ENCODE peak calls at places on chromosome 6, in seven cellular contexts. G, N, R, W, J, F and M are unnamed samples.

GRCh38 chr6:107763959-107764358 is 60.2 kb downstream of the SCML4 start:
- DNase-seq in G (no peak), N (no peak), R (no peak), W (peak), J (no peak), F (peak), M (no peak)

GRCh38 chr6:88380618-88381288 is 214.6 kb upstream of the CNR1 start:
- DNase-seq in G (no peak), N (no peak), R (peak), W (peak), J (no peak), F (peak), M (no peak)

GRCh38 chr6:7787137-7787575 is 61.3 kb downstream of the BMP6 start:
- DNase-seq in G (no peak), N (no peak), R (peak), W (peak), J (no peak), F (peak), M (no peak)

GRCh38 chr6:35048631-35049083 is 92.5 kb downstream of the TCP11 start:
- DNase-seq in G (peak), N (no peak), R (no peak), W (peak), J (no peak), F (peak), M (no peak)

GRCh38 chr6:47571488-47571887 is 93.9 kb downstream of the CD2AP start:
- DNase-seq in G (no peak), N (no peak), R (no peak), W (peak), J (no peak), F (no peak), M (no peak)

GRCh38 chr6:15602144-15602543 is 60.7 kb downstream of the DTNBP1 start:
- DNase-seq in G (peak), N (no peak), R (no peak), W (no peak), J (no peak), F (no peak), M (no peak)

GRCh38 chr6:129105035-129105434 is 222.1 kb downstream of the LAMA2 start:
- DNase-seq in G (no peak), N (no peak), R (no peak), W (no peak), J (no peak), F (peak), M (no peak)

GRCh38 chr6:130927305-130927704 is 100.1 kb downstream of the SMLR1 start:
- DNase-seq in G (no peak), N (no peak), R (peak), W (no peak), J (no peak), F (no peak), M (no peak)

GRCh38 chr6:2441881-2442475 is 196.6 kb upstream of the GMDS start:
- DNase-seq in G (no peak), N (no peak), R (no peak), W (peak), J (no peak), F (no peak), M (no peak)

GRCh38 chr6:63441266-63441956 is 121.6 kb upstream of the LGSN start:
- DNase-seq in G (peak), N (no peak), R (no peak), W (no peak), J (peak), F (no peak), M (no peak)

GRCh38 chr6:7891098-7891872 is 19.3 kb downstream of the TXNDC5 start:
- DNase-seq in G (no peak), N (no peak), R (no peak), W (no peak), J (no peak), F (no peak), M (no peak)

GRCh38 chr6:167860546-167861226 is 34.0 kb downstream of the AFDN start:
- DNase-seq in G (no peak), N (no peak), R (no peak), W (no peak), J (no peak), F (no peak), M (no peak)

GRCh38 chr6:125304970-125305369 is 3.2 kb upstream of the HDDC2 start:
- DNase-seq in G (no peak), N (no peak), R (no peak), W (no peak), J (no peak), F (no peak), M (no peak)

GRCh38 chr6:36577298-36577697 is 16.9 kb upstream of the SRSF3 start:
- DNase-seq in G (no peak), N (no peak), R (peak), W (peak), J (no peak), F (peak), M (no peak)

GRCh38 chr6:142440603-142441293 is 138.9 kb downstream of the ADGRG6 start:
- DNase-seq in G (no peak), N (no peak), R (no peak), W (no peak), J (no peak), F (no peak), M (no peak)

GRCh38 chr6:162343902-162344226 is 383.7 kb downstream of the PRKN start:
- DNase-seq in G (no peak), N (peak), R (no peak), W (peak), J (no peak), F (no peak), M (no peak)